ENCODE peak calls at places on chromosomes 6 and 20, in seven cellular contexts. S, W, O, A, V, T and X are unnamed samples.

GRCh38 chr6:154931741-154932424 is 63.2 kb upstream of the TIAM2 start:
- DNase-seq in S (no peak), W (no peak), O (peak), A (peak), V (no peak), T (peak), X (no peak)

GRCh38 chr6:96724641-96725040 is 112.6 kb downstream of the GPR63 start:
- DNase-seq in S (no peak), W (no peak), O (no peak), A (no peak), V (no peak), T (no peak), X (no peak)

GRCh38 chr6:157223021-157223430 is 100.3 kb downstream of the TMEM242 start:
- DNase-seq in S (peak), W (no peak), O (no peak), A (no peak), V (no peak), T (peak), X (no peak)

GRCh38 chr6:164825386-164825785 is 484.0 kb downstream of the C6orf118 start:
- DNase-seq in S (no peak), W (no peak), O (no peak), A (no peak), V (no peak), T (no peak), X (no peak)

GRCh38 chr20:33990075-33990474 is 3.6 kb upstream of the RALY start:
- DNase-seq in S (no peak), W (no peak), O (no peak), A (no peak), V (no peak), T (no peak), X (no peak)

GRCh38 chr6:108896111-108896661 is 48.0 kb downstream of the ARMC2 start:
- DNase-seq in S (peak), W (no peak), O (peak), A (peak), V (no peak), T (no peak), X (peak)

GRCh38 chr6:11537229-11538048 is at the start of gene TMEM170B:
- DNase-seq in S (peak), W (peak), O (peak), A (peak), V (peak), T (peak), X (no peak)

GRCh38 chr6:44234101-44235090 is 11.0 kb downstream of the SLC29A1 start:
- DNase-seq in S (peak), W (no peak), O (peak), A (peak), V (no peak), T (peak), X (no peak)

GRCh38 chr6:71510057-71510713 is 221.6 kb downstream of the OGFRL1 start:
- DNase-seq in S (no peak), W (no peak), O (peak), A (peak), V (no peak), T (peak), X (peak)

GRCh38 chr6:117441824-117442264 is 16.1 kb upstream of the ROS1 start:
- DNase-seq in S (peak), W (no peak), O (no peak), A (no peak), V (no peak), T (no peak), X (no peak)

GRCh38 chr20:25288291-25289181 is 40.7 kb downstream of the PYGB start:
- DNase-seq in S (no peak), W (no peak), O (no peak), A (no peak), V (no peak), T (no peak), X (no peak)

GRCh38 chr20:50848341-50848808 is 53.5 kb downstream of the BCAS4 start:
- DNase-seq in S (no peak), W (no peak), O (no peak), A (no peak), V (no peak), T (peak), X (no peak)

GRCh38 chr20:35339007-35339406 is 46.8 kb upstream of the FAM83C start:
- DNase-seq in S (no peak), W (no peak), O (peak), A (peak), V (no peak), T (no peak), X (no peak)

GRCh38 chr20:58287638-58288037 is 21.9 kb upstream of the RAB22A start:
- DNase-seq in S (no peak), W (no peak), O (no peak), A (no peak), V (no peak), T (no peak), X (no peak)

GRCh38 chr20:63695419-63696310 is 787 bp upstream of the TNFRSF6B start:
- DNase-seq in S (no peak), W (no peak), O (no peak), A (no peak), V (peak), T (no peak), X (no peak)

GRCh38 chr6:74645108-74645849 is 560.6 kb downstream of the COL12A1 start:
- DNase-seq in S (no peak), W (no peak), O (no peak), A (no peak), V (no peak), T (no peak), X (no peak)

GRCh38 chr6:79180082-79180481 is 54.4 kb downstream of the HMGN3 start:
- DNase-seq in S (no peak), W (no peak), O (no peak), A (no peak), V (no peak), T (no peak), X (no peak)

GRCh38 chr6:41334482-41335023 is 855 bp upstream of the NCR2 start:
- DNase-seq in S (no peak), W (no peak), O (no peak), A (no peak), V (no peak), T (no peak), X (no peak)

GRCh38 chr6:87897581-87898147 is 150.0 kb upstream of the SPACA1 start:
- DNase-seq in S (no peak), W (no peak), O (no peak), A (no peak), V (no peak), T (no peak), X (no peak)

GRCh38 chr6:30006170-30007131 is 54.6 kb upstream of the POLR1H start:
- DNase-seq in S (no peak), W (no peak), O (no peak), A (no peak), V (peak), T (no peak), X (no peak)

GRCh38 chr6:110708295-110708965 is 106.8 kb downstream of the CDK19 start:
- DNase-seq in S (peak), W (no peak), O (peak), A (peak), V (no peak), T (no peak), X (no peak)

GRCh38 chr6:70616728-70617260 is 50.1 kb downstream of the SDHAF4 start:
- DNase-seq in S (no peak), W (no peak), O (no peak), A (no peak), V (no peak), T (no peak), X (no peak)

GRCh38 chr6:37125779-37126553 is 44.0 kb upstream of the PIM1 start:
- DNase-seq in S (no peak), W (no peak), O (no peak), A (no peak), V (no peak), T (no peak), X (no peak)

GRCh38 chr6:24864345-24864744 is 65.6 kb upstream of the ARMH2 start:
- DNase-seq in S (no peak), W (no peak), O (no peak), A (peak), V (no peak), T (no peak), X (no peak)

GRCh38 chr6:52410979-52411378 is 9.2 kb upstream of the EFHC1 start:
- DNase-seq in S (no peak), W (no peak), O (peak), A (no peak), V (no peak), T (no peak), X (no peak)

GRCh38 chr20:57087705-57088104 is 178.7 kb downstream of the BMP7 start:
- DNase-seq in S (no peak), W (no peak), O (no peak), A (no peak), V (no peak), T (no peak), X (no peak)

GRCh38 chr6:33114428-33114827 is 38.6 kb downstream of the HLA-DPB1 start:
- DNase-seq in S (peak), W (no peak), O (no peak), A (no peak), V (no peak), T (peak), X (no peak)